ENCODE peak calls at places on chromosome 1, in nine cellular contexts. N, X, Q, Y, C, W, B, E and Z are unnamed samples.

GRCh38 chr1:230507671-230508407 is 81.7 kb upstream of the PGBD5 start:
- DNase-seq in B (no peak), W (no peak), X (no peak), Y (no peak), E (no peak), C (no peak), N (peak; percentile 8), Q (no peak), Z (peak; percentile 47)

GRCh38 chr1:39048745-39049370 is 22.7 kb downstream of the NDUFS5 start:
- DNase-seq in W (no peak), Q (no peak), C (no peak), Y (no peak), N (no peak), B (no peak), E (no peak), X (no peak), Z (no peak)

GRCh38 chr1:1629430-1630190 is 2.4 kb upstream of the MMP23B start:
- DNase-seq in W (peak; percentile 47), E (peak; percentile 71), B (peak; percentile 39), X (no peak), C (no peak), N (peak; percentile 74), Q (peak; percentile 62), Y (no peak), Z (peak; percentile 50)

GRCh38 chr1:92749024-92749634 is 35.8 kb downstream of the EVI5 start:
- DNase-seq in X (no peak), Y (peak; percentile 81), E (no peak), Q (peak; percentile 60), B (peak; percentile 4), N (peak; percentile 70), W (peak; percentile 26), C (peak; percentile 70), Z (no peak)

GRCh38 chr1:117535776-117536175 is 70.1 kb upstream of the TENT5C start:
- DNase-seq in Y (no peak), X (no peak), Q (no peak), E (no peak), B (no peak), W (no peak), C (no peak), N (no peak), Z (no peak)

GRCh38 chr1:234562336-234562735 is 47.6 kb downstream of the IRF2BP2 start:
- DNase-seq in B (no peak), W (no peak), Y (no peak), X (no peak), Q (no peak), N (no peak), C (no peak), E (no peak), Z (no peak)

GRCh38 chr1:182366596-182366995 is 25.0 kb downstream of the GLUL start:
- DNase-seq in Y (no peak), W (no peak), N (no peak), B (no peak), X (no peak), Q (no peak), E (no peak), C (no peak), Z (no peak)

GRCh38 chr1:229884765-229885164 is 182.3 kb upstream of the GALNT2 start:
- DNase-seq in E (no peak), B (no peak), X (no peak), W (peak; percentile 22), Q (no peak), N (no peak), Y (no peak), C (no peak), Z (no peak)

GRCh38 chr1:43315963-43316737 is 15.4 kb downstream of the TIE1 start:
- DNase-seq in B (no peak), E (peak; percentile 18), Y (no peak), C (no peak), Q (no peak), X (no peak), N (no peak), W (no peak), Z (no peak)

GRCh38 chr1:58881471-58881994 is 97.7 kb upstream of the JUN start:
- DNase-seq in Y (peak; percentile 95), Q (no peak), B (no peak), C (no peak), W (no peak), X (peak; percentile 72), E (peak; percentile 80), N (no peak), Z (no peak)

GRCh38 chr1:9835758-9836631 is 12.2 kb upstream of the CLSTN1 start:
- DNase-seq in Q (no peak), X (no peak), B (no peak), C (no peak), E (peak; percentile 90), W (peak; percentile 73), N (no peak), Y (peak; percentile 17), Z (peak; percentile 56)

GRCh38 chr1:79105499-79105898 is 99.0 kb upstream of the ADGRL4 start:
- DNase-seq in N (no peak), Q (no peak), X (no peak), W (no peak), B (no peak), E (no peak), C (no peak), Y (no peak), Z (no peak)

GRCh38 chr1:24126023-24126671 is 14.2 kb upstream of the MYOM3 start:
- DNase-seq in X (no peak), Y (peak; percentile 53), B (no peak), N (no peak), E (no peak), Q (no peak), W (no peak), C (no peak), Z (no peak)

GRCh38 chr1:231053493-231054162 is 13.6 kb upstream of the FAM89A start:
- DNase-seq in X (peak; percentile 16), N (peak; percentile 26), C (no peak), B (no peak), Y (no peak), E (no peak), Q (peak; percentile 28), W (no peak), Z (no peak)

GRCh38 chr1:205068457-205069035 is 15.7 kb downstream of the TMEM81 start:
- DNase-seq in B (no peak), N (no peak), Q (no peak), Y (no peak), C (no peak), W (no peak), E (no peak), X (no peak), Z (no peak)